ENCODE peak calls at places on chromosomes 6 and 20, in eight cellular contexts. One of them, this sample, is unnamed. For H3K4me1, the result is how much of the 10 kb centered on the place peaks cover.

GRCh38 chr20:47949230-47949629 is 163.9 kb upstream of the SULF2 start:
- DNase-seq in Peyer's patch: no peak
- DNase-seq in GM23248: no peak
- DNase-seq in A549: no peak
- DNase-seq in H1: no peak
- DNase-seq in H9: no peak
- DNase-seq in SJSA1: no peak
- DNase-seq in Panc1: no peak
- DNase-seq in this sample: peak

GRCh38 chr6:118893095-118893881 is 664 bp upstream of the ASF1A start:
- DNase-seq in A549: no peak
- DNase-seq in Peyer's patch: peak
- DNase-seq in GM23248: peak
- DNase-seq in H1: no peak
- DNase-seq in Panc1: no peak
- DNase-seq in H9: peak
- DNase-seq in SJSA1: peak
- DNase-seq in this sample: peak

GRCh38 chr20:21117521-21117920 is 8.4 kb upstream of the KIZ start:
- DNase-seq in Panc1: no peak
- DNase-seq in H1: no peak
- DNase-seq in H9: no peak
- DNase-seq in SJSA1: no peak
- DNase-seq in GM23248: no peak
- DNase-seq in A549: no peak
- DNase-seq in Peyer's patch: no peak
- DNase-seq in this sample: no peak

GRCh38 chr6:37878150-37878710 is 58.7 kb downstream of the ZFAND3 start:
- DNase-seq in Panc1: no peak
- DNase-seq in H9: no peak
- DNase-seq in Peyer's patch: no peak
- DNase-seq in GM23248: peak
- DNase-seq in SJSA1: no peak
- DNase-seq in A549: no peak
- DNase-seq in H1: no peak
- DNase-seq in this sample: no peak

GRCh38 chr6:90663873-90664272 is 77.0 kb upstream of the MAP3K7 start:
- DNase-seq in Panc1: no peak
- DNase-seq in SJSA1: no peak
- DNase-seq in GM23248: no peak
- DNase-seq in H1: peak
- DNase-seq in A549: no peak
- DNase-seq in Peyer's patch: no peak
- DNase-seq in H9: no peak
- DNase-seq in this sample: peak

GRCh38 chr6:158337332-158337731 is 25.1 kb downstream of the TULP4 start:
- DNase-seq in GM23248: no peak
- DNase-seq in A549: no peak
- DNase-seq in H1: no peak
- DNase-seq in Peyer's patch: no peak
- DNase-seq in SJSA1: no peak
- DNase-seq in Panc1: no peak
- DNase-seq in H9: no peak
- DNase-seq in this sample: no peak

GRCh38 chr20:8209061-8209460 is 77.0 kb downstream of the PLCB1 start:
- DNase-seq in Peyer's patch: no peak
- DNase-seq in Panc1: no peak
- DNase-seq in SJSA1: peak
- DNase-seq in H1: no peak
- DNase-seq in GM23248: peak
- DNase-seq in H9: no peak
- DNase-seq in A549: no peak
- DNase-seq in this sample: no peak

GRCh38 chr6:106525885-106526280 is 103.4 kb downstream of the RTN4IP1 start:
- DNase-seq in GM23248: no peak
- DNase-seq in H9: no peak
- DNase-seq in SJSA1: no peak
- DNase-seq in A549: no peak
- DNase-seq in Panc1: no peak
- DNase-seq in Peyer's patch: no peak
- DNase-seq in H1: no peak
- DNase-seq in this sample: no peak

GRCh38 chr6:16109659-16110300 is 19.1 kb upstream of the MYLIP start:
- DNase-seq in A549: no peak
- DNase-seq in Peyer's patch: no peak
- DNase-seq in SJSA1: no peak
- DNase-seq in Panc1: no peak
- DNase-seq in H9: no peak
- DNase-seq in GM23248: no peak
- DNase-seq in H1: no peak
- DNase-seq in this sample: no peak

GRCh38 chr20:278607-279571 is 11.7 kb downstream of the C20orf96 start:
- DNase-seq in GM23248: peak
- DNase-seq in SJSA1: no peak
- DNase-seq in H9: peak
- DNase-seq in Panc1: no peak
- DNase-seq in A549: no peak
- DNase-seq in H1: no peak
- DNase-seq in Peyer's patch: peak
- DNase-seq in this sample: no peak

GRCh38 chr20:61963885-61964674 is 101.6 kb downstream of the TAF4 start:
- DNase-seq in GM23248: no peak
- DNase-seq in SJSA1: no peak
- DNase-seq in Peyer's patch: peak
- DNase-seq in A549: no peak
- DNase-seq in H1: no peak
- DNase-seq in H9: no peak
- DNase-seq in Panc1: no peak
- DNase-seq in this sample: no peak

GRCh38 chr6:152750694-152751093 is at the start of gene VIP:
- DNase-seq in SJSA1: peak
- DNase-seq in Panc1: no peak
- DNase-seq in H1: peak
- DNase-seq in GM23248: peak
- DNase-seq in A549: no peak
- DNase-seq in H9: peak
- DNase-seq in Peyer's patch: no peak
- DNase-seq in this sample: peak

GRCh38 chr20:31515775-31516107 is 1.5 kb downstream of the HM13 start:
- DNase-seq in Panc1: no peak
- DNase-seq in A549: no peak
- DNase-seq in Peyer's patch: no peak
- DNase-seq in H9: no peak
- DNase-seq in SJSA1: no peak
- DNase-seq in GM23248: peak
- DNase-seq in H1: no peak
- DNase-seq in this sample: no peak

GRCh38 chr20:50144362-50144761 is 9.2 kb downstream of the PEDS1 start:
- DNase-seq in SJSA1: peak
- DNase-seq in Panc1: no peak
- DNase-seq in Peyer's patch: peak
- DNase-seq in H9: no peak
- DNase-seq in H1: no peak
- DNase-seq in A549: peak
- DNase-seq in GM23248: peak
- DNase-seq in this sample: peak

GRCh38 chr6:40386200-40386599 is 201.0 kb downstream of the LRFN2 start:
- DNase-seq in H1: no peak
- DNase-seq in Peyer's patch: no peak
- DNase-seq in Panc1: no peak
- DNase-seq in SJSA1: no peak
- DNase-seq in GM23248: no peak
- DNase-seq in A549: no peak
- DNase-seq in H9: no peak
- DNase-seq in this sample: no peak

GRCh38 chr6:56399672-56400263 is 152.4 kb upstream of the COL21A1 start:
- DNase-seq in SJSA1: no peak
- DNase-seq in H9: no peak
- DNase-seq in Peyer's patch: peak
- DNase-seq in GM23248: no peak
- DNase-seq in H1: no peak
- DNase-seq in Panc1: no peak
- DNase-seq in A549: no peak
- DNase-seq in this sample: no peak

GRCh38 chr20:64109390-64109747 is 2.0 kb upstream of the NPBWR2 start:
- DNase-seq in H9: no peak
- DNase-seq in A549: no peak
- DNase-seq in SJSA1: no peak
- DNase-seq in Panc1: no peak
- DNase-seq in H1: no peak
- DNase-seq in GM23248: no peak
- DNase-seq in Peyer's patch: peak
- DNase-seq in this sample: no peak

GRCh38 chr6:144856622-144857021 is 571.5 kb downstream of the UTRN start:
- DNase-seq in SJSA1: no peak
- DNase-seq in Peyer's patch: no peak
- DNase-seq in GM23248: no peak
- DNase-seq in A549: no peak
- DNase-seq in H1: no peak
- DNase-seq in Panc1: no peak
- DNase-seq in H9: no peak
- DNase-seq in this sample: no peak

GRCh38 chr6:42898891-42899361 is 16.9 kb upstream of the PTCRA start:
- DNase-seq in H1: no peak
- DNase-seq in A549: no peak
- DNase-seq in H9: peak
- DNase-seq in Peyer's patch: peak
- DNase-seq in SJSA1: peak
- DNase-seq in GM23248: peak
- DNase-seq in Panc1: no peak
- DNase-seq in this sample: peak

GRCh38 chr6:35485402-35485877 is 11.4 kb downstream of the TEAD3 start:
- DNase-seq in SJSA1: peak
- DNase-seq in Panc1: no peak
- DNase-seq in GM23248: peak
- DNase-seq in H1: no peak
- DNase-seq in H9: peak
- DNase-seq in Peyer's patch: peak
- DNase-seq in A549: no peak
- DNase-seq in this sample: peak
- H3K4me1 ChIP-seq in SJSA1: half or more
- H3K4me1 ChIP-seq in Panc1: under half
- H3K4me1 ChIP-seq in GM23248: under half
- H3K4me1 ChIP-seq in H1: under half
- H3K4me1 ChIP-seq in H9: under half
- H3K4me1 ChIP-seq in Peyer's patch: under half
- H3K4me1 ChIP-seq in A549: under half
- H3K4me1 ChIP-seq in this sample: half or more

GRCh38 chr6:27143474-27144026 is 104.0 kb upstream of the PRSS16 start:
- DNase-seq in A549: no peak
- DNase-seq in SJSA1: no peak
- DNase-seq in H1: no peak
- DNase-seq in GM23248: no peak
- DNase-seq in H9: no peak
- DNase-seq in Panc1: no peak
- DNase-seq in Peyer's patch: no peak
- DNase-seq in this sample: no peak

GRCh38 chr6:27146706-27147507 is 100.6 kb upstream of the PRSS16 start:
- DNase-seq in Panc1: peak
- DNase-seq in A549: peak
- DNase-seq in H9: peak
- DNase-seq in Peyer's patch: peak
- DNase-seq in GM23248: peak
- DNase-seq in SJSA1: peak
- DNase-seq in H1: peak
- DNase-seq in this sample: peak

GRCh38 chr6:27148404-27148795 is 99.1 kb upstream of the PRSS16 start:
- DNase-seq in A549: no peak
- DNase-seq in H1: no peak
- DNase-seq in Panc1: no peak
- DNase-seq in SJSA1: no peak
- DNase-seq in Peyer's patch: no peak
- DNase-seq in H9: no peak
- DNase-seq in GM23248: no peak
- DNase-seq in this sample: no peak

GRCh38 chr6:27144740-27145079 is 102.8 kb upstream of the PRSS16 start:
- DNase-seq in Peyer's patch: no peak
- DNase-seq in H1: no peak
- DNase-seq in Panc1: no peak
- DNase-seq in H9: no peak
- DNase-seq in GM23248: no peak
- DNase-seq in SJSA1: peak
- DNase-seq in A549: no peak
- DNase-seq in this sample: peak

GRCh38 chr6:27145731-27146455 is 101.6 kb upstream of the PRSS16 start:
- DNase-seq in GM23248: peak
- DNase-seq in H1: no peak
- DNase-seq in Panc1: peak
- DNase-seq in Peyer's patch: peak
- DNase-seq in A549: no peak
- DNase-seq in H9: peak
- DNase-seq in SJSA1: peak
- DNase-seq in this sample: peak
- H3K4me1 ChIP-seq in GM23248: under half
- H3K4me1 ChIP-seq in H1: under half
- H3K4me1 ChIP-seq in Panc1: under half
- H3K4me1 ChIP-seq in Peyer's patch: under half
- H3K4me1 ChIP-seq in A549: under half
- H3K4me1 ChIP-seq in H9: under half
- H3K4me1 ChIP-seq in SJSA1: under half
- H3K4me1 ChIP-seq in this sample: under half

DNA sequence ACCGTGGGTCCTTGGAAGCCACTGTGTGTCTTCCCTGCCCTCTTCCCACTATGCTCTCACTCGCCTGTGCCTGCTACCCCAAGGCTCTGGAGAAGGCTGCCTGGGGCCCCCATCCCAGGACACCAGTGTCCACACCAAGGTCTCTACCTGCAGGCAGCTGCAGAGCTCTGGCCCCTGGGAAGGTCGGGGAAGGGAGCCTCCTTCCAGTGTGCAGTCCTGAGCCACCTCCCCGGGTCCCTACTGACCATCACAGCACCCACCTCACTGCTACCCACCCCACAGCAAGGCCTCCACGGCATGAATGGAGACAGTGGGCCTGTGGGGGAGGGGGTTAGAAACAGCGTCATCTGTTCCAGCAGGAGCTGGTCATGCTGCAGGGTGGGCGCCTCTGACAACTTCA is 35.6 kb downstream of the RBM38 start:
- DNase-seq in H9: no peak
- DNase-seq in Panc1: no peak
- DNase-seq in H1: no peak
- DNase-seq in GM23248: no peak
- DNase-seq in A549: no peak
- DNase-seq in Peyer's patch: no peak
- DNase-seq in SJSA1: no peak
- DNase-seq in this sample: no peak
- H3K4me1 ChIP-seq in H9: under half
- H3K4me1 ChIP-seq in Panc1: under half
- H3K4me1 ChIP-seq in H1: under half
- H3K4me1 ChIP-seq in GM23248: under half
- H3K4me1 ChIP-seq in A549: under half
- H3K4me1 ChIP-seq in Peyer's patch: under half
- H3K4me1 ChIP-seq in SJSA1: under half
- H3K4me1 ChIP-seq in this sample: under half

DNA sequence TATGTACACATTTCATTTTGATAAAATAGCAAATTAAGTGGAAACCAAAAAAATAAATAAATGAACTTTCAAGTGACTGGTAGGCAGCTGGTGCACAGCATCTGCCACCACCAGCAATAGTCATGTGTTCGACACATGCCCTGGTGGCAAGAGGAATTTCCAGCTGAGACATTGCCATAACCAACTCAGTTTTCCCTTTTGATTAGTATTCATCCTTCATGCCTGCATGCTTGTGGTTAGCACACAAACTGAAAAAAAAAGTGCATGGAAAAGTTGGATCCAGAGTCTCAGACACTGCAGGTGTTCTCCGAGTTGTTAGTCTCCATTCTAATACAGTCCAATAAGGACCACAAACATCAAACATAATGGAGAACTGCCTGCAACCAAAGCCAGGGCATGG is 156.0 kb upstream of the SOX4 start:
- DNase-seq in SJSA1: no peak
- DNase-seq in Peyer's patch: no peak
- DNase-seq in A549: no peak
- DNase-seq in Panc1: no peak
- DNase-seq in GM23248: no peak
- DNase-seq in H9: no peak
- DNase-seq in H1: no peak
- DNase-seq in this sample: no peak
- H3K4me1 ChIP-seq in SJSA1: under half
- H3K4me1 ChIP-seq in Peyer's patch: under half
- H3K4me1 ChIP-seq in A549: under half
- H3K4me1 ChIP-seq in Panc1: under half
- H3K4me1 ChIP-seq in GM23248: under half
- H3K4me1 ChIP-seq in H9: under half
- H3K4me1 ChIP-seq in H1: under half
- H3K4me1 ChIP-seq in this sample: under half